ENCODE peak calls at places on chromosomes 1 and 21, in nine cellular contexts. T, G, E, X, O, N, V, S and U are unnamed samples. For H3K4me1, the result is how much of the 10 kb centered on the place peaks cover.

GRCh38 chr1:99457381-99458165 is 188.3 kb upstream of the PALMD start:
- DNase-seq in S (peak), O (no peak), E (no peak), G (peak), V (no peak), N (peak), T (no peak), X (no peak), U (no peak)

GRCh38 chr1:194105381-194105780 is 919.0 kb upstream of the B3GALT2 start:
- DNase-seq in X (no peak), N (no peak), O (no peak), T (no peak), E (no peak), G (no peak), S (no peak), V (no peak), U (no peak)

GRCh38 chr1:203270448-203270847 is 34.9 kb upstream of the BTG2 start:
- DNase-seq in T (no peak), V (no peak), N (no peak), X (no peak), S (no peak), O (no peak), G (no peak), E (no peak), U (no peak)

GRCh38 chr1:186792870-186793581 is 35.7 kb upstream of the PLA2G4A start:
- DNase-seq in X (no peak), G (peak), V (no peak), E (no peak), O (no peak), T (no peak), N (peak), S (peak), U (no peak)

GRCh38 chr1:77557053-77557452 is 125.4 kb downstream of the ZZZ3 start:
- DNase-seq in X (no peak), S (peak), O (no peak), V (no peak), G (no peak), E (no peak), N (no peak), T (no peak), U (no peak)

GRCh38 chr1:183742367-183742766 is 62.6 kb upstream of the RGL1 start:
- DNase-seq in S (no peak), V (no peak), X (no peak), N (no peak), T (no peak), G (no peak), O (no peak), E (no peak), U (no peak)

GRCh38 chr1:8075511-8076051 is 49.5 kb upstream of the ERRFI1 start:
- DNase-seq in N (peak), G (peak), X (no peak), S (peak), E (no peak), V (no peak), O (no peak), T (peak), U (no peak)

GRCh38 chr1:203464226-203464625 is 11.4 kb upstream of the PRELP start:
- DNase-seq in T (no peak), O (no peak), N (no peak), G (peak), E (no peak), V (no peak), S (no peak), X (no peak), U (no peak)

GRCh38 chr1:151516031-151516511 is 4.9 kb downstream of the CGN start:
- DNase-seq in G (no peak), V (no peak), E (no peak), T (peak), N (peak), X (no peak), S (no peak), O (no peak), U (no peak)
- H3K4me1 ChIP-seq in G (under half), V (under half), E (under half), T (under half), N (under half), X (under half), S (under half), O (under half), U (under half)

GRCh38 chr1:22709227-22709626 is 1.4 kb upstream of the EPHB2 start:
- DNase-seq in E (no peak), T (peak), X (no peak), S (peak), G (peak), O (no peak), N (no peak), V (no peak), U (no peak)

GRCh38 chr1:22708777-22709176 is 1.9 kb upstream of the EPHB2 start:
- DNase-seq in T (no peak), S (no peak), X (no peak), O (no peak), V (no peak), E (no peak), G (no peak), N (no peak), U (no peak)

GRCh38 chr1:22710688-22711024 is at the start of gene EPHB2:
- DNase-seq in O (peak), V (peak), X (peak), G (peak), S (peak), E (no peak), N (peak), T (no peak), U (no peak)

GRCh38 chr1:22711071-22711470 is 432 bp downstream of the EPHB2 start:
- DNase-seq in N (no peak), X (no peak), V (no peak), S (no peak), G (peak), E (no peak), T (no peak), O (no peak), U (no peak)

DNA sequence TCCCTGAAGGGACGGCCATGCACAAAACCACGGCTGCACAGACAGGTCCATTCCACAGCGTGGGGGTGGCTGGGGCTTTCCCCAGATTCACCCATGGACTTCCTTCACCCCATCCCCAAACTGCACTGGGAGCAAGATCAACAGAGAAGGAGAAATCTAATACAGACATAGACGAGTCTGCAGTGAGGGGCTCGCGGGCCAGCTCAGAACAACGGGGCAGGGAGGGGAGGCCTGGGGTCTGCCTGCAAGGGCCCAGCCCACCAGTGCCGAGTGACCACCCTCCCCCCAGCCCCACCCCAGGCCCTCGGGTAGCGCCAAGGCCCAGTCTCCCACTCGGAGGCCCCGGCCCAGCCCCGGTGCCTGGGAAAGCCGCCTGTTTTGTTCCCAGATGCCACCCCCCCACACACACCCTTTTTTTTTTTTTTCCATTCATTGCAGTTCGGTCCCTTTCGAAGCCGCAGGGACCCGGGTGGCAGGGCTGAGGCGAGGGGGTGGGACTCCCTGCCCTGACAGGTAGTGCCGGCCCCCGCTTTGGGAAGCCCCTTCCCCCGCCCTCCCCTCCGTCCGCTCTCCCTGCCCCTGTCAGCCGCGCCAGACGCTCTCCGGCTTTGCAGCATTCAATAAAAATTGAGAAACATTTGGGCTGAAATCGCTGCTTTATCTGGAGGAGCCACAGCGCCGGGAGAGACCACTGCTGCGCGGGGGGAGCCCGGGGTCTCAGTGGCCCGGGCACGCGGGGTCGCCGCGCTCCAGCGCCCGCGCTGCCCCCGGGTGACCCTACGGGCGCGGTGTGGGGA is 550 bp upstream of the EPHB2 start:
- DNase-seq in E (peak), S (peak), X (peak), V (peak), T (peak), N (peak), O (peak), G (peak), U (no peak)
- H3K27ac ChIP-seq in E (peak), S (no peak), X (no peak), V (no peak), T (no peak), N (no peak), O (no peak), G (no peak), U (no peak)

DNA sequence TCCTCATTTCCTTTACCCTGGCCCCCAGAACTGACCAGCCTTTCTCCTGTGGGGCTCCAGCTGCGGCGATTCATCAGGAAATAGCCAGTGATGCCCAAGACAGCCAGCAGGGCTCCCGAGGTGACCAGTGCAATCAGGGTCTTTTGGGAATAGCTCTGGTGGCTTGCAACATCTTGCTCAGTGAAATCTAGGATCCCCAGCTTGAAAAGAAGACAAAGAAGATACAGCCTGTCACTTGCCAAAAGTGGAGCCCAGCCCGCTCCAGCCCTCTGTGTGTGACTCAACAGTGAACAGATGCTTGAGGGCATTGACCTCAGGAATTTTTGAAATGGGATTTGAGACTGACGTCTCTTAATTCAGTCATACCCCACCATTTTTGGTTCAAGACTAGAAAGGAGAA is 22.3 kb downstream of the CD34 start:
- DNase-seq in S (no peak), E (no peak), V (no peak), O (no peak), G (peak), X (no peak), N (peak), T (no peak), U (no peak)
- H3K4me1 ChIP-seq in S (under half), E (under half), V (under half), O (under half), G (under half), X (under half), N (under half), T (under half), U (under half)

GRCh38 chr1:154972517-154973343 is 1.8 kb upstream of the CKS1B start:
- DNase-seq in V (no peak), G (peak), N (peak), E (peak), O (peak), T (peak), X (no peak), S (peak), U (peak)

GRCh38 chr1:154975409-154976205 is 1.1 kb downstream of the CKS1B start:
- DNase-seq in E (no peak), N (peak), V (peak), X (peak), S (peak), G (peak), O (peak), T (no peak), U (peak)

GRCh38 chr1:154973344-154974085 is 966 bp upstream of the CKS1B start:
- DNase-seq in N (peak), G (peak), O (peak), V (peak), X (peak), E (peak), T (peak), S (peak), U (peak)

GRCh38 chr1:154974808-154975408 is 427 bp downstream of the CKS1B start:
- DNase-seq in V (peak), X (no peak), E (peak), T (peak), G (peak), O (peak), S (peak), N (peak), U (peak)

DNA sequence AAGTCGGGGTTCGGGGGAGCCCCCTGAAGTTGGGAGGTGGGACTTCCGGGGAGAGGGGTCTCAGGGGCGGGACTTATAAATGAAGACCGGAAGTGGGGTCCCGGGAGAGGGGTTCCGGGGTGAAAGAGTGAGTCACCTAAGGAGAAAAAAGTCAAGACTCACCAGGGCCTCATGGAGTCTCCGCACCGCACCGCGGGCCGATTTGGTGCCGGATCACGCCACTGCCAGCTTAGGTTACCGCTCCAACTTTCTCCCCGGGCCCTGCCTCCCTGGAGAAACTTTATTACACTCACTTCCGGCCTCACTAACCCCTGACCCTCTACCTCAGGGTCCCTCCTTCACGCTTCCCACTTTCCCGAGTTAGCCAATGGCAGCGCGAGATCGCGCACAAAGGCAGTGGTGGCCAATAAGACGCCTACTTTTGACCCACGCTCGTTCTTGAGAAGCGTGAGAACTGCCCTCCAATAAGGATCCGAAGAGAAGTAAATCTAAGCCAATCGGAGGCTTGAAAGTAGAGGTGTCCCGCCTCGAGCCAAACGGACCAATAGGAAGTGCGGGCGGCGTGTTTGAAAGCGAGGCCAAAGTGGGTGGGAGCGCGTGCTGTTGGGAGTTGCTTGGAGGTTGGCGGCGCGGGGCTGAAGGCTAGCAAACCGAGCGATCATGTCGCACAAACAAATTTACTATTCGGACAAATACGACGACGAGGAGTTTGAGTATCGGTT is at the start of gene CKS1B:
- DNase-seq in G (peak), O (peak), E (peak), V (peak), T (peak), S (peak), N (peak), X (peak), U (peak)
- H3K27ac ChIP-seq in G (peak), O (peak), E (peak), V (peak), T (peak), S (peak), N (peak), X (peak), U (peak)

GRCh38 chr1:4140821-4141220 is 240.7 kb upstream of the C1orf174 start:
- DNase-seq in X (no peak), O (no peak), S (no peak), T (no peak), E (no peak), N (no peak), V (no peak), G (no peak), U (no peak)
- H3K4me1 ChIP-seq in X (under half), O (under half), S (under half), T (under half), E (under half), N (under half), V (under half), G (under half), U (under half)

DNA sequence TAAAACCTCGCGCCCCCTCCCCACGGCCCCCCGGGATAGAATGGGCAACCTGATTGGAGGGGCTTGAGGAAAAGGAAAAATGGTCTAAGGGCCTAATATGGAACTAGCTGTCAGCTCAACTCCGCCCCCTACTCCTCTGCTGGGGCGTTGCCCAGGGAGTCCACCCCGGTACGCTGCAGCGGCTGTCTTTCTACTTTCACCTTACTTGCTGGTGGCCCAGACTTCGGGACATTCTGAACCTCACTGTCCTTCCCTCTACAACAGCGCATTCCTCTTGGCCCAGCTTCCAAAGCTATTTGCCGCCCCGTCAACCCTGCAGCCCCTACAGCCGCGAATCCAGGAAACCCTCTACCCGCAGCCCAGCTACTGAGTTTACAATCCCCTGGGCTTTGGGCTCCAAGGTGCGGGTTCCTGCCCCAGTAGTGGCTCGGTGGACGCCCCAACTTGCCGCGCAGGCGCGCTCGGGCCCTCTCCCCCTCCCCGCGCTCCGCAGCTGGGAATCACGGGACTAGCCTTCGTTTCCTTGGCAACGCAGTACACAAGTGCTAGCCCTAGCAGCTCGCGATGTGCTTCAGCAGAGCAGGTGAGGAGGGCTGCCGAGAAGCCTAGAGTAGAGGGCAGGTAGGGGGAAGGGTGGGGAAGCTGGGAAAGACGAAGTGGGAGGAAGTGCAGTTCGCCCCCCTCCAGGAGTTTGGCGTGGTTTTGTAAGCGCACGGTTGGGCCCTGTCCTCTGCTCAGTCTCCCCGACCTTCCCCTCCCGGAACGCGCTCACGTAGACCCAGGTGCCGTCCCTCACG is 55.6 kb downstream of the CHIA start:
- DNase-seq in O (peak), E (peak), G (peak), T (peak), S (peak), N (peak), V (peak), X (peak), U (peak)
- H3K27ac ChIP-seq in O (peak), E (peak), G (no peak), T (no peak), S (peak), N (peak), V (no peak), X (peak), U (peak)

GRCh38 chr1:209619696-209620483 is 32.3 kb downstream of the LAMB3 start:
- DNase-seq in O (no peak), X (no peak), E (no peak), T (no peak), V (no peak), S (no peak), G (no peak), N (no peak), U (no peak)
- H3K4me1 ChIP-seq in O (under half), X (under half), E (under half), T (under half), V (under half), S (under half), G (under half), N (under half), U (under half)

DNA sequence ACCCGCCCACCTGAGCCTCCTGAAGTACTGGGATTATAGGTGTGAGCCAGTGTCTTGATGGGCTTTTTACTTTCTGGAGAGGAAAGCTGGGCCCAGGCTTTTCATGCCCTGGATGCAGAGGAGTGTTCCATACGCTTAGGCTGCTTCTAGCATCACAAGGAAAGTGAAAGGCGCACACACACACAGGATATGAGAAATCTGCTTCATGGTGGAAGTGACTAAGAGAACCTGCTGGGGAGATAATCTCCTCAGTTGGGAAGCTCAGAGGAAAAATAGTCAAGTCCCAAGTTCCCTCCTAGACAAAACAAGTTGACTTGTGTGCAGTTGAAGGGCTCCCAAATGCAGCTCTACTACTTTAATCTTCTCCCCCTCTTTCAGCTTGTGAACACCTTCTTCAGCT is 2.2 kb downstream of the NUDC start:
- DNase-seq in X (no peak), E (no peak), V (no peak), T (no peak), G (peak), S (peak), O (no peak), N (peak), U (no peak)
- H3K27ac ChIP-seq in X (no peak), E (no peak), V (no peak), T (no peak), G (no peak), S (no peak), O (no peak), N (no peak), U (no peak)

GRCh38 chr1:63847308-63847910 is 73.6 kb downstream of the ROR1 start:
- DNase-seq in E (no peak), V (no peak), G (no peak), S (no peak), X (no peak), N (peak), O (no peak), T (no peak), U (no peak)
- H3K4me1 ChIP-seq in E (under half), V (under half), G (under half), S (under half), X (under half), N (under half), O (under half), T (under half), U (under half)

DNA sequence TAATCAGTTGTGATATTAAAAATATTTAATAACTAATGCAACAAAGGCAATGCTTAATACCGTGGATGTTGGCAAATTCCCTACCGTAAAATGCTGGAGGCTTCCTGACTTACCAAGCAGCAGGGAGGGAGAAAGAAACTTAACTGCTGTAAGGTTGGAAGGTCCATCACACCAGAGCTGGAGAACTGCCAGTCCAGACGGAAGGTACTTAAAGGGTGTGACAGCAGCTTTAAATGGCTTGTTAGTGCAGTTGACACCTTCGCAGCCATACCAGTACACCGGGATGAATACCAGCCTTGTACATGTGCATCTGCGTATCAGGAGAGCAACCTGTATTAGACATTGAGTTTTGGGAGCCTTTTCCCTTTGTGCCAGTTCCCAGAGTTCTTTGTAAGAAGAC is 269.5 kb upstream of the NCAM2 start:
- DNase-seq in E (no peak), X (no peak), V (no peak), T (no peak), S (no peak), G (no peak), O (no peak), N (no peak), U (no peak)
- H3K27ac ChIP-seq in E (no peak), X (no peak), V (no peak), T (no peak), S (no peak), G (no peak), O (no peak), N (no peak), U (no peak)